ENCODE peak calls at places on chromosomes 7 and 10, in five cellular contexts. One of them, this sample, is unnamed.
A peak's percentile ranks its signal among the peaks of the same experiment; 100 is the strongest.

GRCh38 chr10:35470535-35470934 is 134.2 kb downstream of the CCNY start:
- DNase-seq in NT2/D1: peak; percentile 27
- DNase-seq in right cardiac atrium: peak; percentile 74
- DNase-seq in CD4-positive, CD25-positive, alpha-beta regulatory T cell: no peak
- DNase-seq in neuronal stem cell: no peak
- DNase-seq in this sample: no peak

GRCh38 chr7:149625339-149625946 is 127.8 kb upstream of the ZNF746 start:
- DNase-seq in NT2/D1: peak; percentile 49
- DNase-seq in neuronal stem cell: peak; percentile 50
- DNase-seq in CD4-positive, CD25-positive, alpha-beta regulatory T cell: peak; percentile 72
- DNase-seq in right cardiac atrium: peak; percentile 83
- DNase-seq in this sample: peak; percentile 38

GRCh38 chr10:93481213-93481930 is 762 bp downstream of the MYOF start:
- DNase-seq in neuronal stem cell: no peak
- DNase-seq in CD4-positive, CD25-positive, alpha-beta regulatory T cell: no peak
- DNase-seq in NT2/D1: no peak
- DNase-seq in right cardiac atrium: no peak
- DNase-seq in this sample: peak; percentile 62

GRCh38 chr10:44981172-44982113 is 2.8 kb upstream of the DEPP1 start:
- DNase-seq in right cardiac atrium: peak; percentile 84
- DNase-seq in neuronal stem cell: no peak
- DNase-seq in CD4-positive, CD25-positive, alpha-beta regulatory T cell: no peak
- DNase-seq in NT2/D1: no peak
- DNase-seq in this sample: peak; percentile 91

GRCh38 chr10:46094931-46095755 is 49.1 kb upstream of the MSMB start:
- DNase-seq in CD4-positive, CD25-positive, alpha-beta regulatory T cell: peak; percentile 57
- DNase-seq in neuronal stem cell: no peak
- DNase-seq in right cardiac atrium: no peak
- DNase-seq in NT2/D1: no peak
- DNase-seq in this sample: no peak

GRCh38 chr10:35382096-35382495 is 45.8 kb downstream of the CCNY start:
- DNase-seq in neuronal stem cell: no peak
- DNase-seq in NT2/D1: no peak
- DNase-seq in right cardiac atrium: no peak
- DNase-seq in CD4-positive, CD25-positive, alpha-beta regulatory T cell: no peak
- DNase-seq in this sample: no peak

GRCh38 chr10:132302911-132303310 is 4.8 kb downstream of the STK32C start:
- DNase-seq in NT2/D1: no peak
- DNase-seq in right cardiac atrium: no peak
- DNase-seq in CD4-positive, CD25-positive, alpha-beta regulatory T cell: no peak
- DNase-seq in neuronal stem cell: no peak
- DNase-seq in this sample: no peak

GRCh38 chr10:96496281-96496925 is 17.3 kb downstream of the TLL2 start:
- DNase-seq in neuronal stem cell: no peak
- DNase-seq in CD4-positive, CD25-positive, alpha-beta regulatory T cell: no peak
- DNase-seq in right cardiac atrium: no peak
- DNase-seq in NT2/D1: no peak
- DNase-seq in this sample: no peak

GRCh38 chr10:24239289-24239688 is 30.4 kb downstream of the KIAA1217 start:
- DNase-seq in CD4-positive, CD25-positive, alpha-beta regulatory T cell: no peak
- DNase-seq in neuronal stem cell: no peak
- DNase-seq in right cardiac atrium: no peak
- DNase-seq in NT2/D1: no peak
- DNase-seq in this sample: no peak

GRCh38 chr10:24237801-24238390 is 29.0 kb downstream of the KIAA1217 start:
- DNase-seq in CD4-positive, CD25-positive, alpha-beta regulatory T cell: no peak
- DNase-seq in right cardiac atrium: no peak
- DNase-seq in NT2/D1: no peak
- DNase-seq in neuronal stem cell: no peak
- DNase-seq in this sample: no peak

GRCh38 chr10:24238527-24239247 is 29.7 kb downstream of the KIAA1217 start:
- DNase-seq in NT2/D1: no peak
- DNase-seq in CD4-positive, CD25-positive, alpha-beta regulatory T cell: no peak
- DNase-seq in right cardiac atrium: no peak
- DNase-seq in neuronal stem cell: no peak
- DNase-seq in this sample: no peak

GRCh38 chr10:24241536-24241935 is 32.6 kb downstream of the KIAA1217 start:
- DNase-seq in NT2/D1: no peak
- DNase-seq in right cardiac atrium: no peak
- DNase-seq in neuronal stem cell: no peak
- DNase-seq in CD4-positive, CD25-positive, alpha-beta regulatory T cell: no peak
- DNase-seq in this sample: no peak

GRCh38 chr10:24240001-24240751 is 31.2 kb downstream of the KIAA1217 start:
- DNase-seq in CD4-positive, CD25-positive, alpha-beta regulatory T cell: no peak
- DNase-seq in neuronal stem cell: no peak
- DNase-seq in NT2/D1: no peak
- DNase-seq in right cardiac atrium: no peak
- DNase-seq in this sample: no peak
- H3K4me3 ChIP-seq in CD4-positive, CD25-positive, alpha-beta regulatory T cell: no peak overlapping the region
- H3K4me3 ChIP-seq in neuronal stem cell: no peak overlapping the region
- H3K4me3 ChIP-seq in NT2/D1: no peak overlapping the region
- H3K4me3 ChIP-seq in right cardiac atrium: no peak overlapping the region
- H3K4me3 ChIP-seq in this sample: no peak overlapping the region

DNA sequence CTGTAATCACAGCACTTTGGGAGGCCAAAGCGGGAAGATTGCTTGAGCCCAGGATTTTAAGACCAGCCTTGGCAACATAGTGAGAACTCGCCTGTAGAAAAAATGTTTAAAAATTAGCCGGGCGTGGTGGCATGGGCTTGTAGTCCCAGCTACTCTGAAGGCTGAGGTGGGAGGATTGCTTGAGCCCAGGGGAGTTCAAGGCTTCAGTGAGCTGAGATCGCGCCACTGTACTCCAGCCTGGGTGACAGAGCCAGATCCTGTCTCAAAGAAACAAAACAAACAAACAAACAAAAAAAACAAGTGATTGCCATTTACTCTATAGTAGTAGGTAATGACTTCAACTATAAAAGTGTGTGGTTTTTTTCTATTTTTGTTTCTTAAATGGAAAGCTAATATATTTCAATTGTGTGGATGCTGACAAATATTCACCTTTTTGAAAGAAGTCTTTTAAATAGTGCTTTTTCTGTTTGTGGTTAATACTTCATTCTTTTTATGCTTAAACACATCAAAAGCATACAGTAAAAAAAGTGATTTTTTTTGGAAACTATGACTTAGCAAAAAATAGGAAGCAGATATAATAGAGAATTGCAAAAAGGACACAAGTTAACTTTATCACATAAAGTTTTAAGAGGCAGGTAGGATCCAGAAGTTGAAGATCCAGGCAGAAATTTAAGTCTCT is 48.4 kb downstream of the ZNF277 start:
- DNase-seq in neuronal stem cell: no peak
- DNase-seq in right cardiac atrium: no peak
- DNase-seq in NT2/D1: no peak
- DNase-seq in CD4-positive, CD25-positive, alpha-beta regulatory T cell: no peak
- DNase-seq in this sample: no peak
- H3K4me3 ChIP-seq in neuronal stem cell: no peak overlapping the region
- H3K4me3 ChIP-seq in right cardiac atrium: no peak overlapping the region
- H3K4me3 ChIP-seq in NT2/D1: no peak overlapping the region
- H3K4me3 ChIP-seq in CD4-positive, CD25-positive, alpha-beta regulatory T cell: no peak overlapping the region
- H3K4me3 ChIP-seq in this sample: no peak overlapping the region

GRCh38 chr10:79403441-79404230 is 41.8 kb downstream of the ZCCHC24 start:
- DNase-seq in right cardiac atrium: peak; percentile 88
- DNase-seq in neuronal stem cell: peak; percentile 48
- DNase-seq in CD4-positive, CD25-positive, alpha-beta regulatory T cell: no peak
- DNase-seq in NT2/D1: no peak
- DNase-seq in this sample: no peak
- H3K4me3 ChIP-seq in right cardiac atrium: no peak overlapping the region
- H3K4me3 ChIP-seq in neuronal stem cell: no peak overlapping the region
- H3K4me3 ChIP-seq in CD4-positive, CD25-positive, alpha-beta regulatory T cell: no peak overlapping the region
- H3K4me3 ChIP-seq in NT2/D1: no peak overlapping the region
- H3K4me3 ChIP-seq in this sample: no peak overlapping the region

GRCh38 chr10:8402469-8403074 is 348.1 kb downstream of the GATA3 start:
- DNase-seq in NT2/D1: no peak
- DNase-seq in CD4-positive, CD25-positive, alpha-beta regulatory T cell: peak; percentile 72
- DNase-seq in right cardiac atrium: no peak
- DNase-seq in neuronal stem cell: no peak
- DNase-seq in this sample: no peak
- H3K4me3 ChIP-seq in NT2/D1: no peak overlapping the region
- H3K4me3 ChIP-seq in CD4-positive, CD25-positive, alpha-beta regulatory T cell: peak overlapping the region; percentile 74
- H3K4me3 ChIP-seq in right cardiac atrium: no peak overlapping the region
- H3K4me3 ChIP-seq in neuronal stem cell: no peak overlapping the region
- H3K4me3 ChIP-seq in this sample: no peak overlapping the region

GRCh38 chr10:4527281-4527960 is 298.6 kb upstream of the AKR1E2 start:
- DNase-seq in neuronal stem cell: no peak
- DNase-seq in NT2/D1: no peak
- DNase-seq in right cardiac atrium: no peak
- DNase-seq in CD4-positive, CD25-positive, alpha-beta regulatory T cell: no peak
- DNase-seq in this sample: no peak
- H3K4me3 ChIP-seq in neuronal stem cell: no peak overlapping the region
- H3K4me3 ChIP-seq in NT2/D1: no peak overlapping the region
- H3K4me3 ChIP-seq in right cardiac atrium: no peak overlapping the region
- H3K4me3 ChIP-seq in CD4-positive, CD25-positive, alpha-beta regulatory T cell: no peak overlapping the region
- H3K4me3 ChIP-seq in this sample: no peak overlapping the region

GRCh38 chr10:101617102-101617823 is 29.1 kb downstream of the DPCD start:
- DNase-seq in NT2/D1: no peak
- DNase-seq in right cardiac atrium: no peak
- DNase-seq in CD4-positive, CD25-positive, alpha-beta regulatory T cell: no peak
- DNase-seq in neuronal stem cell: no peak
- DNase-seq in this sample: no peak
- H3K4me3 ChIP-seq in NT2/D1: no peak overlapping the region
- H3K4me3 ChIP-seq in right cardiac atrium: no peak overlapping the region
- H3K4me3 ChIP-seq in CD4-positive, CD25-positive, alpha-beta regulatory T cell: no peak overlapping the region
- H3K4me3 ChIP-seq in neuronal stem cell: no peak overlapping the region
- H3K4me3 ChIP-seq in this sample: no peak overlapping the region

GRCh38 chr7:64498270-64498669 is 64.6 kb downstream of the ZNF680 start:
- DNase-seq in neuronal stem cell: no peak
- DNase-seq in NT2/D1: no peak
- DNase-seq in CD4-positive, CD25-positive, alpha-beta regulatory T cell: no peak
- DNase-seq in right cardiac atrium: no peak
- DNase-seq in this sample: no peak

GRCh38 chr7:64494912-64495461 is 67.9 kb downstream of the ZNF680 start:
- DNase-seq in CD4-positive, CD25-positive, alpha-beta regulatory T cell: no peak
- DNase-seq in NT2/D1: no peak
- DNase-seq in right cardiac atrium: peak; percentile 61
- DNase-seq in neuronal stem cell: no peak
- DNase-seq in this sample: peak; percentile 17
- H3K4me3 ChIP-seq in CD4-positive, CD25-positive, alpha-beta regulatory T cell: no peak overlapping the region
- H3K4me3 ChIP-seq in NT2/D1: no peak overlapping the region
- H3K4me3 ChIP-seq in right cardiac atrium: no peak overlapping the region
- H3K4me3 ChIP-seq in neuronal stem cell: peak overlapping the region; percentile 27
- H3K4me3 ChIP-seq in this sample: no peak overlapping the region

GRCh38 chr7:130938661-130939060 is 204.7 kb upstream of the KLF14 start:
- DNase-seq in CD4-positive, CD25-positive, alpha-beta regulatory T cell: peak; percentile 89
- DNase-seq in right cardiac atrium: no peak
- DNase-seq in NT2/D1: no peak
- DNase-seq in neuronal stem cell: no peak
- DNase-seq in this sample: no peak

GRCh38 chr7:130940907-130941306 is 206.9 kb upstream of the KLF14 start:
- DNase-seq in NT2/D1: no peak
- DNase-seq in right cardiac atrium: no peak
- DNase-seq in neuronal stem cell: no peak
- DNase-seq in CD4-positive, CD25-positive, alpha-beta regulatory T cell: no peak
- DNase-seq in this sample: no peak

GRCh38 chr7:130939285-130940095 is 205.5 kb upstream of the KLF14 start:
- DNase-seq in CD4-positive, CD25-positive, alpha-beta regulatory T cell: no peak
- DNase-seq in NT2/D1: no peak
- DNase-seq in neuronal stem cell: no peak
- DNase-seq in right cardiac atrium: no peak
- DNase-seq in this sample: no peak

GRCh38 chr7:130941322-130942210 is 207.6 kb upstream of the KLF14 start:
- DNase-seq in neuronal stem cell: no peak
- DNase-seq in CD4-positive, CD25-positive, alpha-beta regulatory T cell: peak; percentile 54
- DNase-seq in NT2/D1: no peak
- DNase-seq in right cardiac atrium: peak; percentile 62
- DNase-seq in this sample: peak; percentile 68

GRCh38 chr7:130940326-130940725 is 206.3 kb upstream of the KLF14 start:
- DNase-seq in NT2/D1: no peak
- DNase-seq in neuronal stem cell: no peak
- DNase-seq in right cardiac atrium: no peak
- DNase-seq in CD4-positive, CD25-positive, alpha-beta regulatory T cell: no peak
- DNase-seq in this sample: no peak
- H3K4me3 ChIP-seq in NT2/D1: no peak overlapping the region
- H3K4me3 ChIP-seq in neuronal stem cell: no peak overlapping the region
- H3K4me3 ChIP-seq in right cardiac atrium: peak overlapping the region; percentile 29
- H3K4me3 ChIP-seq in CD4-positive, CD25-positive, alpha-beta regulatory T cell: peak overlapping the region; percentile 95
- H3K4me3 ChIP-seq in this sample: peak overlapping the region; percentile 58

GRCh38 chr10:100353770-100354485 is 6.9 kb downstream of the SCD start:
- DNase-seq in CD4-positive, CD25-positive, alpha-beta regulatory T cell: no peak
- DNase-seq in right cardiac atrium: no peak
- DNase-seq in neuronal stem cell: no peak
- DNase-seq in NT2/D1: no peak
- DNase-seq in this sample: no peak

GRCh38 chr10:100348389-100348927 is 1.4 kb downstream of the SCD start:
- DNase-seq in neuronal stem cell: no peak
- DNase-seq in right cardiac atrium: no peak
- DNase-seq in CD4-positive, CD25-positive, alpha-beta regulatory T cell: no peak
- DNase-seq in NT2/D1: no peak
- DNase-seq in this sample: no peak

GRCh38 chr10:100349672-100350071 is 2.6 kb downstream of the SCD start:
- DNase-seq in CD4-positive, CD25-positive, alpha-beta regulatory T cell: no peak
- DNase-seq in right cardiac atrium: no peak
- DNase-seq in neuronal stem cell: no peak
- DNase-seq in NT2/D1: no peak
- DNase-seq in this sample: no peak

GRCh38 chr10:100349087-100349486 is 2.1 kb downstream of the SCD start:
- DNase-seq in CD4-positive, CD25-positive, alpha-beta regulatory T cell: no peak
- DNase-seq in right cardiac atrium: no peak
- DNase-seq in NT2/D1: no peak
- DNase-seq in neuronal stem cell: no peak
- DNase-seq in this sample: no peak

GRCh38 chr10:100350914-100351485 is 4.0 kb downstream of the SCD start:
- DNase-seq in right cardiac atrium: no peak
- DNase-seq in CD4-positive, CD25-positive, alpha-beta regulatory T cell: no peak
- DNase-seq in NT2/D1: no peak
- DNase-seq in neuronal stem cell: no peak
- DNase-seq in this sample: no peak
- H3K4me3 ChIP-seq in right cardiac atrium: no peak overlapping the region
- H3K4me3 ChIP-seq in CD4-positive, CD25-positive, alpha-beta regulatory T cell: no peak overlapping the region
- H3K4me3 ChIP-seq in NT2/D1: peak overlapping the region; percentile 24
- H3K4me3 ChIP-seq in neuronal stem cell: peak overlapping the region; percentile 63
- H3K4me3 ChIP-seq in this sample: no peak overlapping the region

GRCh38 chr10:101777857-101778145 is 1.9 kb upstream of the FGF8 start:
- DNase-seq in neuronal stem cell: no peak
- DNase-seq in NT2/D1: no peak
- DNase-seq in right cardiac atrium: no peak
- DNase-seq in CD4-positive, CD25-positive, alpha-beta regulatory T cell: no peak
- DNase-seq in this sample: no peak
- H3K4me3 ChIP-seq in neuronal stem cell: no peak overlapping the region
- H3K4me3 ChIP-seq in NT2/D1: no peak overlapping the region
- H3K4me3 ChIP-seq in right cardiac atrium: no peak overlapping the region
- H3K4me3 ChIP-seq in CD4-positive, CD25-positive, alpha-beta regulatory T cell: no peak overlapping the region
- H3K4me3 ChIP-seq in this sample: no peak overlapping the region

This sample was measured in MG63.